ENCODE peak calls at places on chromosomes 11 and 22, in six cellular contexts. N, K, Z, M, B and I are unnamed samples.

GRCh38 chr11:68381716-68382115 is 69.3 kb downstream of the LRP5 start:
- DNase-seq in N (no peak), K (no peak), Z (no peak), M (no peak), B (no peak), I (no peak)

GRCh38 chr11:3153291-3153861 is 11.7 kb downstream of the OSBPL5 start:
- DNase-seq in N (peak), K (no peak), Z (no peak), M (no peak), B (no peak), I (no peak)

GRCh38 chr11:13169709-13170108 is 107.9 kb upstream of the BMAL1 start:
- DNase-seq in N (no peak), K (no peak), Z (no peak), M (no peak), B (peak), I (peak)

GRCh38 chr11:131754671-131755070 is 384.3 kb downstream of the NTM start:
- DNase-seq in N (no peak), K (no peak), Z (no peak), M (no peak), B (no peak), I (peak)

GRCh38 chr11:114586797-114587196 is 8.8 kb downstream of the NXPE4 start:
- DNase-seq in N (no peak), K (no peak), Z (no peak), M (no peak), B (no peak), I (peak)

GRCh38 chr11:78812513-78813293 is 238.0 kb upstream of the NARS2 start:
- DNase-seq in N (no peak), K (no peak), Z (no peak), M (no peak), B (no peak), I (no peak)

GRCh38 chr11:1852885-1853284 is at the start of gene LSP1:
- DNase-seq in N (no peak), K (peak), Z (peak), M (peak), B (no peak), I (no peak)

GRCh38 chr11:83773950-83774880 is 488.0 kb upstream of the CCDC90B start:
- DNase-seq in N (no peak), K (no peak), Z (no peak), M (no peak), B (no peak), I (peak)

GRCh38 chr11:36095716-36096115 is 151.9 kb downstream of the LDLRAD3 start:
- DNase-seq in N (no peak), K (no peak), Z (no peak), M (no peak), B (no peak), I (no peak)

GRCh38 chr11:1877211-1878133 is 14.2 kb downstream of the PRR33 start:
- DNase-seq in N (no peak), K (no peak), Z (no peak), M (no peak), B (no peak), I (peak)

GRCh38 chr11:109423860-109424190 is 1.8 kb downstream of the C11orf87 start:
- DNase-seq in N (no peak), K (no peak), Z (no peak), M (no peak), B (no peak), I (no peak)

GRCh38 chr22:41078975-41079374 is 13.4 kb upstream of the EP300 start:
- DNase-seq in N (no peak), K (no peak), Z (no peak), M (no peak), B (no peak), I (no peak)

GRCh38 chr11:70364745-70365535 is 33.4 kb upstream of the CTTN start:
- DNase-seq in N (no peak), K (no peak), Z (no peak), M (no peak), B (no peak), I (no peak)

GRCh38 chr11:83694191-83694905 is 408.2 kb upstream of the CCDC90B start:
- DNase-seq in N (peak), K (no peak), Z (no peak), M (no peak), B (peak), I (no peak)

GRCh38 chr11:45659031-45659817 is 6.2 kb downstream of the CHST1 start:
- DNase-seq in N (no peak), K (no peak), Z (no peak), M (no peak), B (no peak), I (no peak)

GRCh38 chr22:32880061-32880460 is 78.6 kb downstream of the TIMP3 start:
- DNase-seq in N (no peak), K (no peak), Z (no peak), M (no peak), B (no peak), I (no peak)

GRCh38 chr11:45176996-45177395 is 30.6 kb downstream of the PRDM11 start:
- DNase-seq in N (no peak), K (no peak), Z (no peak), M (no peak), B (no peak), I (no peak)

GRCh38 chr11:12253843-12254281 is 123.5 kb upstream of the PARVA start:
- DNase-seq in N (no peak), K (no peak), Z (no peak), M (no peak), B (no peak), I (no peak)

GRCh38 chr11:4713241-4713640 is 8.7 kb downstream of the MMP26 start:
- DNase-seq in N (no peak), K (no peak), Z (no peak), M (no peak), B (peak), I (peak)

GRCh38 chr11:128462189-128462588 is 125.2 kb downstream of the ETS1 start:
- DNase-seq in N (no peak), K (no peak), Z (no peak), M (no peak), B (no peak), I (no peak)

GRCh38 chr11:126153999-126154398 is 57.5 kb downstream of the RPUSD4 start:
- DNase-seq in N (no peak), K (no peak), Z (no peak), M (no peak), B (no peak), I (peak)

GRCh38 chr11:36131719-36132349 is 157.4 kb downstream of the COMMD9 start:
- DNase-seq in N (peak), K (no peak), Z (no peak), M (no peak), B (no peak), I (peak)

GRCh38 chr22:19128946-19129727 is 2.0 kb upstream of the TSSK2 start:
- DNase-seq in N (no peak), K (no peak), Z (no peak), M (no peak), B (no peak), I (no peak)

GRCh38 chr11:100639140-100639539 is 47.9 kb upstream of the ARHGAP42 start:
- DNase-seq in N (peak), K (no peak), Z (no peak), M (no peak), B (no peak), I (no peak)

GRCh38 chr22:49855491-49855911 is 1.9 kb downstream of the ZBED4 start:
- DNase-seq in N (no peak), K (no peak), Z (no peak), M (no peak), B (peak), I (peak)

GRCh38 chr11:75516886-75517285 is 8.9 kb downstream of the GDPD5 start:
- DNase-seq in N (no peak), K (no peak), Z (no peak), M (no peak), B (no peak), I (no peak)

GRCh38 chr11:45042560-45042959 is 91.9 kb upstream of the TP53I11 start:
- DNase-seq in N (no peak), K (no peak), Z (no peak), M (no peak), B (peak), I (peak)

GRCh38 chr22:20798218-20798617 is 24.3 kb downstream of the SERPIND1 start:
- DNase-seq in N (no peak), K (no peak), Z (no peak), M (no peak), B (no peak), I (no peak)

GRCh38 chr11:76947190-76947589 is 86.5 kb downstream of the ACER3 start:
- DNase-seq in N (no peak), K (no peak), Z (no peak), M (no peak), B (no peak), I (no peak)

GRCh38 chr11:90476442-90477007 is 253.7 kb upstream of the CHORDC1 start:
- DNase-seq in N (peak), K (no peak), Z (no peak), M (no peak), B (peak), I (peak)

GRCh38 chr22:38733329-38734202 is 22.2 kb downstream of the SUN2 start:
- DNase-seq in N (peak), K (no peak), Z (peak), M (peak), B (no peak), I (peak)

GRCh38 chr11:6841694-6842093 is 3.8 kb upstream of the OR10A5 start:
- DNase-seq in N (no peak), K (no peak), Z (no peak), M (no peak), B (no peak), I (no peak)